ENCODE peak calls at places on chromosomes 3 and 15, in nine cellular contexts. One of them, this sample, is unnamed.

GRCh38 chr15:68379759-68380290 is 52.1 kb downstream of the ITGA11 start:
- DNase-seq in hepatocyte: no peak
- DNase-seq in GM12878: no peak
- DNase-seq in ascending aorta: peak; percentile 44
- DNase-seq in coronary artery: peak; percentile 45
- DNase-seq in left ventricle myocardium inferior: no peak
- DNase-seq in dorsolateral prefrontal cortex: no peak
- DNase-seq in aorta: no peak
- DNase-seq in IMR-90: peak; percentile 71
- DNase-seq in this sample: no peak

GRCh38 chr3:130341388-130341787 is 4.1 kb upstream of the COL6A5 start:
- DNase-seq in GM12878: no peak
- DNase-seq in dorsolateral prefrontal cortex: no peak
- DNase-seq in IMR-90: no peak
- DNase-seq in hepatocyte: no peak
- DNase-seq in ascending aorta: no peak
- DNase-seq in coronary artery: no peak
- DNase-seq in left ventricle myocardium inferior: no peak
- DNase-seq in aorta: no peak
- DNase-seq in this sample: peak; percentile 6

GRCh38 chr15:56972426-56972825 is 54.0 kb downstream of the TCF12 start:
- DNase-seq in aorta: no peak
- DNase-seq in ascending aorta: no peak
- DNase-seq in coronary artery: no peak
- DNase-seq in left ventricle myocardium inferior: no peak
- DNase-seq in IMR-90: no peak
- DNase-seq in dorsolateral prefrontal cortex: no peak
- DNase-seq in hepatocyte: no peak
- DNase-seq in GM12878: no peak
- DNase-seq in this sample: no peak

GRCh38 chr3:117898722-117899121 is 1135.9 kb downstream of the IGSF11 start:
- DNase-seq in left ventricle myocardium inferior: no peak
- DNase-seq in IMR-90: no peak
- DNase-seq in coronary artery: no peak
- DNase-seq in ascending aorta: no peak
- DNase-seq in GM12878: no peak
- DNase-seq in hepatocyte: peak; percentile 7
- DNase-seq in aorta: no peak
- DNase-seq in dorsolateral prefrontal cortex: no peak
- DNase-seq in this sample: no peak

GRCh38 chr15:44298878-44299277 is 10.4 kb downstream of the GOLM2 start:
- DNase-seq in hepatocyte: no peak
- DNase-seq in coronary artery: no peak
- DNase-seq in ascending aorta: no peak
- DNase-seq in IMR-90: no peak
- DNase-seq in GM12878: no peak
- DNase-seq in left ventricle myocardium inferior: no peak
- DNase-seq in dorsolateral prefrontal cortex: no peak
- DNase-seq in aorta: no peak
- DNase-seq in this sample: no peak

GRCh38 chr15:88805031-88805780 is 2.0 kb downstream of the ACAN start:
- DNase-seq in ascending aorta: no peak
- DNase-seq in left ventricle myocardium inferior: no peak
- DNase-seq in aorta: no peak
- DNase-seq in coronary artery: no peak
- DNase-seq in hepatocyte: no peak
- DNase-seq in dorsolateral prefrontal cortex: no peak
- DNase-seq in GM12878: no peak
- DNase-seq in IMR-90: no peak
- DNase-seq in this sample: no peak

GRCh38 chr3:29922990-29923746 is 642.3 kb downstream of the RBMS3 start:
- DNase-seq in left ventricle myocardium inferior: peak; percentile 20
- DNase-seq in coronary artery: no peak
- DNase-seq in ascending aorta: no peak
- DNase-seq in IMR-90: peak; percentile 95
- DNase-seq in dorsolateral prefrontal cortex: no peak
- DNase-seq in hepatocyte: peak; percentile 18
- DNase-seq in aorta: no peak
- DNase-seq in GM12878: no peak
- DNase-seq in this sample: peak; percentile 98

GRCh38 chr15:41955807-41956525 is 16.4 kb downstream of the EHD4 start:
- DNase-seq in hepatocyte: peak; percentile 61
- DNase-seq in left ventricle myocardium inferior: no peak
- DNase-seq in dorsolateral prefrontal cortex: no peak
- DNase-seq in GM12878: no peak
- DNase-seq in aorta: no peak
- DNase-seq in IMR-90: no peak
- DNase-seq in ascending aorta: no peak
- DNase-seq in coronary artery: no peak
- DNase-seq in this sample: no peak

GRCh38 chr15:59657635-59658125 is 365 bp upstream of the GTF2A2 start:
- DNase-seq in dorsolateral prefrontal cortex: peak; percentile 52
- DNase-seq in aorta: no peak
- DNase-seq in IMR-90: no peak
- DNase-seq in left ventricle myocardium inferior: no peak
- DNase-seq in hepatocyte: no peak
- DNase-seq in coronary artery: no peak
- DNase-seq in ascending aorta: no peak
- DNase-seq in GM12878: no peak
- DNase-seq in this sample: no peak

GRCh38 chr15:25331860-25332259 is 107.0 kb downstream of the UBE3A start:
- DNase-seq in left ventricle myocardium inferior: no peak
- DNase-seq in aorta: no peak
- DNase-seq in ascending aorta: no peak
- DNase-seq in dorsolateral prefrontal cortex: no peak
- DNase-seq in hepatocyte: no peak
- DNase-seq in IMR-90: no peak
- DNase-seq in coronary artery: no peak
- DNase-seq in GM12878: no peak
- DNase-seq in this sample: no peak

DNA sequence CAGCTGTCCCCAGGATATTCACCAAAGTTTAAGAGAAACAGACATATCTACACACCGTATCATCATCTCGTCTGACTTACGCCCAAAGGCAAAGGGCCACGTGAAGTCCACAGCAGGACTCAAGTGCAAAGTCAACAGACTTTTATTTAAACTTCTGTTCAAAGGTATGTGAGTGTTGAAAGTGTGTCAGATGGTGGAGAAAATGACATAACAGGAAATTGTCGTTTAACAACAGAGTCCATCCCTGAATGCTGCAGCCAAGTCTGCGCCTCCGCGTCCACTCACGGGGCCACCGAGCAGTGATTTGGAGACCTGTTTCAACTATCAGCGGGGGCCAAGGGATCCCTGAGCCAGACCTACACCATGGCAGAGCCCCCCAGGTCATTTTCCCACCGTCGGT is 165.6 kb downstream of the XXYLT1 start:
- DNase-seq in aorta: peak; percentile 16
- DNase-seq in left ventricle myocardium inferior: no peak
- DNase-seq in GM12878: no peak
- DNase-seq in coronary artery: no peak
- DNase-seq in dorsolateral prefrontal cortex: no peak
- DNase-seq in hepatocyte: peak; percentile 48
- DNase-seq in IMR-90: peak; percentile 22
- DNase-seq in ascending aorta: no peak
- DNase-seq in this sample: no peak
- H3K27ac ChIP-seq in aorta: no peak overlapping the region
- H3K27ac ChIP-seq in left ventricle myocardium inferior: no peak overlapping the region
- H3K27ac ChIP-seq in GM12878: no peak overlapping the region
- H3K27ac ChIP-seq in coronary artery: no peak overlapping the region
- H3K27ac ChIP-seq in dorsolateral prefrontal cortex: no peak overlapping the region
- H3K27ac ChIP-seq in hepatocyte: peak overlapping the region; percentile 80
- H3K27ac ChIP-seq in IMR-90: no peak overlapping the region
- H3K27ac ChIP-seq in ascending aorta: no peak overlapping the region
- H3K27ac ChIP-seq in this sample: no peak overlapping the region

GRCh38 chr15:92797168-92798052 is 102.7 kb upstream of the CHD2 start:
- DNase-seq in aorta: no peak
- DNase-seq in IMR-90: peak; percentile 81
- DNase-seq in coronary artery: no peak
- DNase-seq in ascending aorta: peak; percentile 56
- DNase-seq in dorsolateral prefrontal cortex: no peak
- DNase-seq in left ventricle myocardium inferior: no peak
- DNase-seq in GM12878: peak; percentile 40
- DNase-seq in hepatocyte: peak; percentile 91
- DNase-seq in this sample: no peak
- H3K27ac ChIP-seq in aorta: no peak overlapping the region
- H3K27ac ChIP-seq in IMR-90: peak overlapping the region; percentile 60
- H3K27ac ChIP-seq in coronary artery: peak overlapping the region; percentile 48
- H3K27ac ChIP-seq in ascending aorta: peak overlapping the region; percentile 60
- H3K27ac ChIP-seq in dorsolateral prefrontal cortex: peak overlapping the region; percentile 65
- H3K27ac ChIP-seq in left ventricle myocardium inferior: no peak overlapping the region
- H3K27ac ChIP-seq in GM12878: no peak overlapping the region
- H3K27ac ChIP-seq in hepatocyte: peak overlapping the region; percentile 70
- H3K27ac ChIP-seq in this sample: peak overlapping the region; percentile 81

DNA sequence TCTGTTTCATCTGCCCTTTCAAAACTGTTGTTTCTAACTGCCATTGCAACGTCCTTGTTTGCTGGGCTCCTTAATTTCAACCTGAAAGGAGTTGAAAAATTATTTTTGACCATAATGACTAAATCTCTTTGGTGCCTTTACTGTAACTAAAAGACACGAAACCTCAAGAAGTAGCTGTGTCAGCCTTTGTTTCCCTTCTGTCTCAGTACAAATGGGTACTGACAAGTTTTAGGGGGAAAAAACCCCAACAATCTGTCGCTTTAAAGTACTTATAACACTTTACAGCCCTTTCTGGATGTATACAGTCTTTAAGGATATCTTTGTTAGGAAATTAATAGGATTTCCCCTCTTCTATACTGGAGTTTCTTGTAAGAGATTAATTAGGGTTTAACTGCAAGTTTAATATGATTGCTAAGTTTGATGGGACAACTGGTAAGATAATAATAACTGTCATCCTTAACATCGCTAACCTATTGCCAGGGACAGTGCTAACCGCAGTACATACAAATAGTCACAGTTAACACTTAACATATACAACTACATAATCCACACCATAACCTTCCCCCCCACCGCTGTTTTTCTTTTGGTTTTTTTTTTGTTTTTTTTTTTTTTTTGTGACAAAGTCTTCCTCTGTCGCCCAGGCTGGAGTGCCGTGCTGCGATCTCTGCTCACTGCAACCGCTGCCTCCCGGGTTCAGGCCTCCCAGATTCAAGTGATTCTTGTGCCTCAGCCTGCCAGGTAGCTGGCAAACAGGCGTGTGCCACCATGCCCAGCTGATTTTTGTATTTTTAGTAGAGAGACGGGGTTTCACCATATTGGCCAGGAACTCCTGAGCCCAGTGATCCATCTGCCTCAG is 1.7 kb downstream of the GXYLT2 start:
- DNase-seq in IMR-90: no peak
- DNase-seq in aorta: no peak
- DNase-seq in left ventricle myocardium inferior: no peak
- DNase-seq in dorsolateral prefrontal cortex: no peak
- DNase-seq in coronary artery: no peak
- DNase-seq in ascending aorta: no peak
- DNase-seq in GM12878: no peak
- DNase-seq in hepatocyte: no peak
- DNase-seq in this sample: no peak
- H3K27ac ChIP-seq in IMR-90: peak overlapping the region; percentile 79
- H3K27ac ChIP-seq in aorta: peak overlapping the region; percentile 78
- H3K27ac ChIP-seq in left ventricle myocardium inferior: peak overlapping the region; percentile 82
- H3K27ac ChIP-seq in dorsolateral prefrontal cortex: peak overlapping the region; percentile 90
- H3K27ac ChIP-seq in coronary artery: peak overlapping the region; percentile 90
- H3K27ac ChIP-seq in ascending aorta: peak overlapping the region; percentile 89
- H3K27ac ChIP-seq in GM12878: no peak overlapping the region
- H3K27ac ChIP-seq in hepatocyte: peak overlapping the region; percentile 81
- H3K27ac ChIP-seq in this sample: no peak overlapping the region

GRCh38 chr3:127073931-127074820 is 91.3 kb downstream of the PLXNA1 start:
- DNase-seq in IMR-90: no peak
- DNase-seq in dorsolateral prefrontal cortex: no peak
- DNase-seq in hepatocyte: no peak
- DNase-seq in ascending aorta: no peak
- DNase-seq in coronary artery: no peak
- DNase-seq in GM12878: no peak
- DNase-seq in left ventricle myocardium inferior: no peak
- DNase-seq in aorta: no peak
- DNase-seq in this sample: no peak
- H3K27ac ChIP-seq in IMR-90: no peak overlapping the region
- H3K27ac ChIP-seq in dorsolateral prefrontal cortex: no peak overlapping the region
- H3K27ac ChIP-seq in hepatocyte: no peak overlapping the region
- H3K27ac ChIP-seq in ascending aorta: peak overlapping the region; percentile 54
- H3K27ac ChIP-seq in coronary artery: peak overlapping the region; percentile 41
- H3K27ac ChIP-seq in GM12878: no peak overlapping the region
- H3K27ac ChIP-seq in left ventricle myocardium inferior: no peak overlapping the region
- H3K27ac ChIP-seq in aorta: peak overlapping the region; percentile 25
- H3K27ac ChIP-seq in this sample: peak overlapping the region; percentile 90

DNA sequence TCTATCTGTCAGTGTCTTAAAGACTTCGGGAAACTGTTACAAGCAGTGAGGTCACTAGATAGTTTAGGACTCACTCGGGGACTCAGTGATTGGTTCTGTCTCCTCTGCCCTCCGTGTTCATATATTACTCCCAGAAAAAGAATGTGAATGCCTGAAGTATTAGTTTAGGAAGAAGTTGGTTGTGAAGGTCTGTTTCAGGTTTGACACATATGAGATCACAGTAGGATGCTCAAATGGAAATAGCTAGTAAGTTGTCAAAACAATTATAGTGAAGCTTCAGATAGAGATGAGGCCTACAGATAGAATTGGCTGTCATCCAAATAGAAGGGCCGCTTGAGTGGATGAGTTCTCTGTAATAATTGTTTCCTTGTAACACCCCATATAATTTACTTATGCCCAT is 172.6 kb downstream of the PLCL2 start:
- DNase-seq in GM12878: no peak
- DNase-seq in coronary artery: no peak
- DNase-seq in ascending aorta: no peak
- DNase-seq in dorsolateral prefrontal cortex: no peak
- DNase-seq in left ventricle myocardium inferior: no peak
- DNase-seq in aorta: no peak
- DNase-seq in IMR-90: peak; percentile 69
- DNase-seq in hepatocyte: no peak
- DNase-seq in this sample: no peak
- H3K27ac ChIP-seq in GM12878: no peak overlapping the region
- H3K27ac ChIP-seq in coronary artery: no peak overlapping the region
- H3K27ac ChIP-seq in ascending aorta: no peak overlapping the region
- H3K27ac ChIP-seq in dorsolateral prefrontal cortex: no peak overlapping the region
- H3K27ac ChIP-seq in left ventricle myocardium inferior: peak overlapping the region; percentile 70
- H3K27ac ChIP-seq in aorta: no peak overlapping the region
- H3K27ac ChIP-seq in IMR-90: no peak overlapping the region
- H3K27ac ChIP-seq in hepatocyte: no peak overlapping the region
- H3K27ac ChIP-seq in this sample: no peak overlapping the region

GRCh38 chr3:138457863-138458735 is 23.7 kb downstream of the ESYT3 start:
- DNase-seq in GM12878: no peak
- DNase-seq in IMR-90: no peak
- DNase-seq in dorsolateral prefrontal cortex: no peak
- DNase-seq in coronary artery: peak; percentile 41
- DNase-seq in hepatocyte: no peak
- DNase-seq in left ventricle myocardium inferior: no peak
- DNase-seq in aorta: no peak
- DNase-seq in ascending aorta: peak; percentile 57
- DNase-seq in this sample: no peak
- H3K27ac ChIP-seq in GM12878: no peak overlapping the region
- H3K27ac ChIP-seq in IMR-90: no peak overlapping the region
- H3K27ac ChIP-seq in dorsolateral prefrontal cortex: no peak overlapping the region
- H3K27ac ChIP-seq in coronary artery: no peak overlapping the region
- H3K27ac ChIP-seq in hepatocyte: no peak overlapping the region
- H3K27ac ChIP-seq in left ventricle myocardium inferior: no peak overlapping the region
- H3K27ac ChIP-seq in aorta: no peak overlapping the region
- H3K27ac ChIP-seq in ascending aorta: no peak overlapping the region
- H3K27ac ChIP-seq in this sample: no peak overlapping the region

DNA sequence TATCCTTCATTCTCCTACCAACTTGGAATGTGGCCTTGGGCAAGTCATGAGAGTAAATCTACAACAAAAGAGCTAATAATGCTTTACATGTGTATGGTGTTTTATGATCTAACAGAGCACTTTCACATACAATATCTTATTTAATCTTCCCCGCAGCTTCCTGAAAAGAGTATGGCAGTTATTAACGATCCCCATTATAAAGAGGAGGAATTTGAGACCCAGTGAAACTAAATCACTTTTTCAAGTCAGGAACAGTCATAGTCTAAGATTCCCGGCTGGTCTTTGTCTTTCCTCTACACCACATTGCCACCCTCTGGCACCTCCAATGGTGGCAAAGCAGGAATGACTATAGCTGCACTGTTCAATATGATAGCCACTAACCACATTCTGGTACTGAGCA is 69.7 kb upstream of the CMSS1 start:
- DNase-seq in left ventricle myocardium inferior: no peak
- DNase-seq in dorsolateral prefrontal cortex: no peak
- DNase-seq in ascending aorta: no peak
- DNase-seq in aorta: no peak
- DNase-seq in GM12878: no peak
- DNase-seq in coronary artery: no peak
- DNase-seq in IMR-90: peak; percentile 32
- DNase-seq in hepatocyte: peak; percentile 28
- DNase-seq in this sample: no peak
- H3K27ac ChIP-seq in left ventricle myocardium inferior: no peak overlapping the region
- H3K27ac ChIP-seq in dorsolateral prefrontal cortex: no peak overlapping the region
- H3K27ac ChIP-seq in ascending aorta: peak overlapping the region; percentile 19
- H3K27ac ChIP-seq in aorta: no peak overlapping the region
- H3K27ac ChIP-seq in GM12878: no peak overlapping the region
- H3K27ac ChIP-seq in coronary artery: no peak overlapping the region
- H3K27ac ChIP-seq in IMR-90: no peak overlapping the region
- H3K27ac ChIP-seq in hepatocyte: no peak overlapping the region
- H3K27ac ChIP-seq in this sample: no peak overlapping the region